ENCODE peak calls at places on chromosome 16, in eight cellular contexts. One of them, this sample, is unnamed.

GRCh38 chr16:84754353-84754856 is 54.6 kb downstream of the USP10 start:
- DNase-seq in progenitor cell of endocrine pancreas: peak
- DNase-seq in AG08395: peak
- DNase-seq in HT1080: peak
- DNase-seq in CD4-positive, alpha-beta T cell: peak
- DNase-seq in activated CD8-positive, alpha-beta memory T cell treated with anti-CD3 and anti-CD28 coated beads for 24 hours: peak
- DNase-seq in stomach: peak
- DNase-seq in hepatocyte: peak
- DNase-seq in this sample: peak

GRCh38 chr16:3731126-3731935 is 14.0 kb upstream of the TRAP1 start:
- DNase-seq in hepatocyte: no peak
- DNase-seq in AG08395: no peak
- DNase-seq in CD4-positive, alpha-beta T cell: no peak
- DNase-seq in HT1080: no peak
- DNase-seq in progenitor cell of endocrine pancreas: no peak
- DNase-seq in activated CD8-positive, alpha-beta memory T cell treated with anti-CD3 and anti-CD28 coated beads for 24 hours: no peak
- DNase-seq in stomach: no peak
- DNase-seq in this sample: no peak

GRCh38 chr16:50548659-50549560 is 714 bp downstream of the NKD1 start:
- DNase-seq in stomach: peak
- DNase-seq in hepatocyte: no peak
- DNase-seq in progenitor cell of endocrine pancreas: no peak
- DNase-seq in AG08395: no peak
- DNase-seq in HT1080: no peak
- DNase-seq in activated CD8-positive, alpha-beta memory T cell treated with anti-CD3 and anti-CD28 coated beads for 24 hours: peak
- DNase-seq in CD4-positive, alpha-beta T cell: peak
- DNase-seq in this sample: peak

GRCh38 chr16:87864331-87864989 is 4.8 kb downstream of the SLC7A5 start:
- DNase-seq in stomach: no peak
- DNase-seq in HT1080: no peak
- DNase-seq in progenitor cell of endocrine pancreas: no peak
- DNase-seq in AG08395: no peak
- DNase-seq in activated CD8-positive, alpha-beta memory T cell treated with anti-CD3 and anti-CD28 coated beads for 24 hours: no peak
- DNase-seq in hepatocyte: no peak
- DNase-seq in CD4-positive, alpha-beta T cell: no peak
- DNase-seq in this sample: no peak

GRCh38 chr16:81873843-81874752 is 95.0 kb downstream of the PLCG2 start:
- DNase-seq in progenitor cell of endocrine pancreas: peak
- DNase-seq in CD4-positive, alpha-beta T cell: peak
- DNase-seq in AG08395: peak
- DNase-seq in hepatocyte: peak
- DNase-seq in stomach: peak
- DNase-seq in HT1080: peak
- DNase-seq in activated CD8-positive, alpha-beta memory T cell treated with anti-CD3 and anti-CD28 coated beads for 24 hours: peak
- DNase-seq in this sample: peak

GRCh38 chr16:2719328-2720062 is 529 bp downstream of the PRSS27 start:
- DNase-seq in stomach: peak
- DNase-seq in HT1080: no peak
- DNase-seq in activated CD8-positive, alpha-beta memory T cell treated with anti-CD3 and anti-CD28 coated beads for 24 hours: no peak
- DNase-seq in CD4-positive, alpha-beta T cell: no peak
- DNase-seq in hepatocyte: no peak
- DNase-seq in AG08395: no peak
- DNase-seq in progenitor cell of endocrine pancreas: no peak
- DNase-seq in this sample: no peak

GRCh38 chr16:78200023-78200389 is 100.6 kb downstream of the WWOX start:
- DNase-seq in AG08395: no peak
- DNase-seq in HT1080: no peak
- DNase-seq in progenitor cell of endocrine pancreas: no peak
- DNase-seq in stomach: no peak
- DNase-seq in CD4-positive, alpha-beta T cell: no peak
- DNase-seq in hepatocyte: no peak
- DNase-seq in activated CD8-positive, alpha-beta memory T cell treated with anti-CD3 and anti-CD28 coated beads for 24 hours: no peak
- DNase-seq in this sample: no peak

GRCh38 chr16:89949121-89949742 is 677 bp downstream of the DEF8 start:
- DNase-seq in AG08395: no peak
- DNase-seq in hepatocyte: no peak
- DNase-seq in activated CD8-positive, alpha-beta memory T cell treated with anti-CD3 and anti-CD28 coated beads for 24 hours: no peak
- DNase-seq in progenitor cell of endocrine pancreas: no peak
- DNase-seq in HT1080: no peak
- DNase-seq in stomach: no peak
- DNase-seq in CD4-positive, alpha-beta T cell: no peak
- DNase-seq in this sample: no peak

GRCh38 chr16:2468142-2468724 is 2.9 kb upstream of the NTN3 start:
- DNase-seq in progenitor cell of endocrine pancreas: no peak
- DNase-seq in CD4-positive, alpha-beta T cell: no peak
- DNase-seq in AG08395: no peak
- DNase-seq in HT1080: no peak
- DNase-seq in hepatocyte: peak
- DNase-seq in activated CD8-positive, alpha-beta memory T cell treated with anti-CD3 and anti-CD28 coated beads for 24 hours: no peak
- DNase-seq in stomach: no peak
- DNase-seq in this sample: no peak

GRCh38 chr16:1863681-1864460 is 8.1 kb downstream of the MEIOB start:
- DNase-seq in AG08395: no peak
- DNase-seq in hepatocyte: peak
- DNase-seq in CD4-positive, alpha-beta T cell: no peak
- DNase-seq in HT1080: no peak
- DNase-seq in activated CD8-positive, alpha-beta memory T cell treated with anti-CD3 and anti-CD28 coated beads for 24 hours: peak
- DNase-seq in stomach: no peak
- DNase-seq in progenitor cell of endocrine pancreas: no peak
- DNase-seq in this sample: peak

GRCh38 chr16:70715113-70715711 is 29.4 kb upstream of the MTSS2 start:
- DNase-seq in AG08395: peak
- DNase-seq in stomach: peak
- DNase-seq in progenitor cell of endocrine pancreas: no peak
- DNase-seq in CD4-positive, alpha-beta T cell: no peak
- DNase-seq in hepatocyte: peak
- DNase-seq in activated CD8-positive, alpha-beta memory T cell treated with anti-CD3 and anti-CD28 coated beads for 24 hours: no peak
- DNase-seq in HT1080: peak
- DNase-seq in this sample: no peak

GRCh38 chr16:89422527-89422904 is 67.8 kb downstream of the ANKRD11 start:
- DNase-seq in AG08395: no peak
- DNase-seq in CD4-positive, alpha-beta T cell: no peak
- DNase-seq in hepatocyte: no peak
- DNase-seq in activated CD8-positive, alpha-beta memory T cell treated with anti-CD3 and anti-CD28 coated beads for 24 hours: peak
- DNase-seq in progenitor cell of endocrine pancreas: no peak
- DNase-seq in stomach: no peak
- DNase-seq in HT1080: peak
- DNase-seq in this sample: no peak

GRCh38 chr16:10971560-10971961 is 27.2 kb downstream of the CLEC16A start:
- DNase-seq in activated CD8-positive, alpha-beta memory T cell treated with anti-CD3 and anti-CD28 coated beads for 24 hours: peak
- DNase-seq in AG08395: peak
- DNase-seq in hepatocyte: peak
- DNase-seq in stomach: no peak
- DNase-seq in progenitor cell of endocrine pancreas: peak
- DNase-seq in HT1080: peak
- DNase-seq in CD4-positive, alpha-beta T cell: peak
- DNase-seq in this sample: no peak

GRCh38 chr16:67246081-67246944 is 968 bp downstream of the FHOD1 start:
- DNase-seq in activated CD8-positive, alpha-beta memory T cell treated with anti-CD3 and anti-CD28 coated beads for 24 hours: peak
- DNase-seq in progenitor cell of endocrine pancreas: peak
- DNase-seq in CD4-positive, alpha-beta T cell: peak
- DNase-seq in stomach: peak
- DNase-seq in AG08395: peak
- DNase-seq in hepatocyte: peak
- DNase-seq in HT1080: peak
- DNase-seq in this sample: peak

GRCh38 chr16:68802190-68802589 is 41.1 kb upstream of the TANGO6 start:
- DNase-seq in progenitor cell of endocrine pancreas: no peak
- DNase-seq in HT1080: peak
- DNase-seq in activated CD8-positive, alpha-beta memory T cell treated with anti-CD3 and anti-CD28 coated beads for 24 hours: no peak
- DNase-seq in AG08395: peak
- DNase-seq in hepatocyte: peak
- DNase-seq in CD4-positive, alpha-beta T cell: no peak
- DNase-seq in stomach: no peak
- DNase-seq in this sample: no peak

GRCh38 chr16:55272787-55273186 is 51.2 kb upstream of the IRX6 start:
- DNase-seq in CD4-positive, alpha-beta T cell: no peak
- DNase-seq in activated CD8-positive, alpha-beta memory T cell treated with anti-CD3 and anti-CD28 coated beads for 24 hours: no peak
- DNase-seq in HT1080: no peak
- DNase-seq in hepatocyte: no peak
- DNase-seq in AG08395: no peak
- DNase-seq in stomach: no peak
- DNase-seq in progenitor cell of endocrine pancreas: no peak
- DNase-seq in this sample: no peak

GRCh38 chr16:2867661-2867986 is 9.7 kb upstream of the PRSS22 start:
- DNase-seq in AG08395: no peak
- DNase-seq in CD4-positive, alpha-beta T cell: no peak
- DNase-seq in stomach: no peak
- DNase-seq in progenitor cell of endocrine pancreas: no peak
- DNase-seq in hepatocyte: no peak
- DNase-seq in activated CD8-positive, alpha-beta memory T cell treated with anti-CD3 and anti-CD28 coated beads for 24 hours: no peak
- DNase-seq in HT1080: no peak
- DNase-seq in this sample: no peak

GRCh38 chr16:84095466-84095865 is 21.3 kb downstream of the MBTPS1 start:
- DNase-seq in stomach: no peak
- DNase-seq in AG08395: no peak
- DNase-seq in hepatocyte: no peak
- DNase-seq in progenitor cell of endocrine pancreas: no peak
- DNase-seq in HT1080: no peak
- DNase-seq in CD4-positive, alpha-beta T cell: no peak
- DNase-seq in activated CD8-positive, alpha-beta memory T cell treated with anti-CD3 and anti-CD28 coated beads for 24 hours: no peak
- DNase-seq in this sample: no peak

GRCh38 chr16:19289805-19290490 is 4.4 kb downstream of the CLEC19A start:
- DNase-seq in stomach: peak
- DNase-seq in HT1080: no peak
- DNase-seq in CD4-positive, alpha-beta T cell: no peak
- DNase-seq in activated CD8-positive, alpha-beta memory T cell treated with anti-CD3 and anti-CD28 coated beads for 24 hours: no peak
- DNase-seq in AG08395: no peak
- DNase-seq in hepatocyte: no peak
- DNase-seq in progenitor cell of endocrine pancreas: no peak
- DNase-seq in this sample: no peak

GRCh38 chr16:52567193-52567592 is 20.2 kb upstream of the TOX3 start:
- DNase-seq in progenitor cell of endocrine pancreas: no peak
- DNase-seq in stomach: no peak
- DNase-seq in hepatocyte: no peak
- DNase-seq in CD4-positive, alpha-beta T cell: no peak
- DNase-seq in AG08395: no peak
- DNase-seq in activated CD8-positive, alpha-beta memory T cell treated with anti-CD3 and anti-CD28 coated beads for 24 hours: no peak
- DNase-seq in HT1080: no peak
- DNase-seq in this sample: no peak

GRCh38 chr16:24013733-24014645 is 178.2 kb downstream of the PRKCB start:
- DNase-seq in CD4-positive, alpha-beta T cell: peak
- DNase-seq in AG08395: no peak
- DNase-seq in progenitor cell of endocrine pancreas: no peak
- DNase-seq in stomach: peak
- DNase-seq in HT1080: no peak
- DNase-seq in hepatocyte: no peak
- DNase-seq in activated CD8-positive, alpha-beta memory T cell treated with anti-CD3 and anti-CD28 coated beads for 24 hours: peak
- DNase-seq in this sample: peak

GRCh38 chr16:60031751-60032150 is 1297.6 kb upstream of the GOT2 start:
- DNase-seq in activated CD8-positive, alpha-beta memory T cell treated with anti-CD3 and anti-CD28 coated beads for 24 hours: no peak
- DNase-seq in hepatocyte: no peak
- DNase-seq in AG08395: no peak
- DNase-seq in HT1080: no peak
- DNase-seq in stomach: no peak
- DNase-seq in progenitor cell of endocrine pancreas: no peak
- DNase-seq in CD4-positive, alpha-beta T cell: no peak
- DNase-seq in this sample: no peak

GRCh38 chr16:259814-260253 is 15.9 kb downstream of the RGS11 start:
- DNase-seq in stomach: no peak
- DNase-seq in progenitor cell of endocrine pancreas: no peak
- DNase-seq in CD4-positive, alpha-beta T cell: no peak
- DNase-seq in activated CD8-positive, alpha-beta memory T cell treated with anti-CD3 and anti-CD28 coated beads for 24 hours: no peak
- DNase-seq in AG08395: no peak
- DNase-seq in hepatocyte: no peak
- DNase-seq in HT1080: no peak
- DNase-seq in this sample: no peak

GRCh38 chr16:56672761-56673536 is 3.3 kb downstream of the MT1H start:
- DNase-seq in progenitor cell of endocrine pancreas: no peak
- DNase-seq in AG08395: no peak
- DNase-seq in stomach: no peak
- DNase-seq in activated CD8-positive, alpha-beta memory T cell treated with anti-CD3 and anti-CD28 coated beads for 24 hours: no peak
- DNase-seq in CD4-positive, alpha-beta T cell: no peak
- DNase-seq in HT1080: no peak
- DNase-seq in hepatocyte: no peak
- DNase-seq in this sample: no peak

GRCh38 chr16:22366889-22367288 is 7.5 kb downstream of the CDR2 start:
- DNase-seq in hepatocyte: no peak
- DNase-seq in CD4-positive, alpha-beta T cell: no peak
- DNase-seq in progenitor cell of endocrine pancreas: no peak
- DNase-seq in stomach: no peak
- DNase-seq in HT1080: no peak
- DNase-seq in AG08395: no peak
- DNase-seq in activated CD8-positive, alpha-beta memory T cell treated with anti-CD3 and anti-CD28 coated beads for 24 hours: no peak
- DNase-seq in this sample: no peak